ENCODE peak calls at places on chromosome X, in nine cellular contexts. Z, H, X, Q, I, L, M, S and V are unnamed samples.
A peak's percentile ranks its signal among the peaks of the same experiment; 100 is the strongest.

GRCh38 chrX:13272426-13272825 is 47.4 kb downstream of the ATXN3L start:
- DNase-seq in Z (no peak), H (no peak), X (no peak), Q (no peak), I (no peak), L (no peak), M (no peak), S (no peak), V (no peak)

GRCh38 chrX:109629310-109629709 is 4.3 kb upstream of the KCNE5 start:
- DNase-seq in Z (no peak), H (no peak), X (no peak), Q (peak; percentile 3), I (no peak), L (peak; percentile 36), M (no peak), S (no peak), V (no peak)

GRCh38 chrX:97628807-97629596 is 745.3 kb downstream of the RPA4 start:
- DNase-seq in Z (no peak), H (no peak), X (no peak), Q (no peak), I (no peak), L (no peak), M (no peak), S (no peak), V (no peak)

GRCh38 chrX:147485207-147485606 is 426.5 kb upstream of the FMR1 start:
- DNase-seq in Z (no peak), H (no peak), X (no peak), Q (no peak), I (no peak), L (no peak), M (no peak), S (no peak), V (no peak)

GRCh38 chrX:134622056-134622812 is 36.0 kb downstream of the PLAC1 start:
- DNase-seq in Z (no peak), H (peak; percentile 59), X (no peak), Q (peak; percentile 86), I (peak; percentile 39), L (no peak), M (peak; percentile 71), S (peak; percentile 47), V (peak; percentile 47)

GRCh38 chrX:7088968-7089615 is 58.4 kb upstream of the STS start:
- DNase-seq in Z (no peak), H (no peak), X (no peak), Q (no peak), I (no peak), L (no peak), M (no peak), S (no peak), V (no peak)

GRCh38 chrX:49001521-49002090 is 458 bp downstream of the GRIPAP1 start:
- DNase-seq in Z (peak; percentile 65), H (no peak), X (peak; percentile 8), Q (peak; percentile 58), I (peak; percentile 54), L (peak; percentile 65), M (no peak), S (no peak), V (peak; percentile 26)

GRCh38 chrX:112078606-112079005 is 4.0 kb downstream of the TRPC5 start:
- DNase-seq in Z (no peak), H (no peak), X (no peak), Q (no peak), I (no peak), L (no peak), M (no peak), S (no peak), V (no peak)

GRCh38 chrX:102892103-102892502 is 45.0 kb upstream of the RAB40AL start:
- DNase-seq in Z (no peak), H (no peak), X (no peak), Q (peak; percentile 8), I (no peak), L (no peak), M (no peak), S (no peak), V (no peak)

GRCh38 chrX:140762061-140762460 is 52.5 kb downstream of the LINC00632 start:
- DNase-seq in Z (peak; percentile 60), H (no peak), X (no peak), Q (peak; percentile 76), I (peak; percentile 21), L (peak; percentile 50), M (no peak), S (no peak), V (no peak)

GRCh38 chrX:97398030-97398551 is 514.4 kb downstream of the RPA4 start:
- DNase-seq in Z (no peak), H (peak; percentile 32), X (no peak), Q (peak; percentile 28), I (no peak), L (no peak), M (no peak), S (no peak), V (no peak)

GRCh38 chrX:136163694-136164093 is 16.4 kb downstream of the FHL1 start:
- DNase-seq in Z (no peak), H (no peak), X (no peak), Q (peak; percentile 40), I (no peak), L (no peak), M (no peak), S (no peak), V (no peak)

GRCh38 chrX:65581661-65582339 is 47.2 kb upstream of the LAS1L start:
- DNase-seq in Z (peak; percentile 66), H (peak; percentile 25), X (peak; percentile 31), Q (peak; percentile 68), I (peak; percentile 59), L (peak; percentile 57), M (no peak), S (no peak), V (peak; percentile 42)

GRCh38 chrX:32745323-32745722 is 466.0 kb downstream of the DMD start:
- DNase-seq in Z (no peak), H (no peak), X (no peak), Q (no peak), I (no peak), L (no peak), M (no peak), S (no peak), V (no peak)

GRCh38 chrX:149504226-149504914 is 736 bp downstream of the IDS start:
- DNase-seq in Z (no peak), H (peak; percentile 62), X (peak; percentile 38), Q (peak; percentile 9), I (peak; percentile 36), L (peak; percentile 67), M (no peak), S (no peak), V (no peak)

GRCh38 chrX:71616672-71617529 is 1.4 kb downstream of the CXCR3 start:
- DNase-seq in Z (no peak), H (no peak), X (no peak), Q (no peak), I (no peak), L (peak; percentile 32), M (no peak), S (no peak), V (no peak)

GRCh38 chrX:106931831-106932491 is 11.8 kb downstream of the CLDN2 start:
- DNase-seq in Z (no peak), H (no peak), X (no peak), Q (no peak), I (no peak), L (no peak), M (no peak), S (no peak), V (no peak)

GRCh38 chrX:123408856-123409737 is 225.0 kb downstream of the GRIA3 start:
- DNase-seq in Z (no peak), H (peak; percentile 64), X (no peak), Q (no peak), I (no peak), L (no peak), M (no peak), S (peak; percentile 63), V (no peak)

DNA sequence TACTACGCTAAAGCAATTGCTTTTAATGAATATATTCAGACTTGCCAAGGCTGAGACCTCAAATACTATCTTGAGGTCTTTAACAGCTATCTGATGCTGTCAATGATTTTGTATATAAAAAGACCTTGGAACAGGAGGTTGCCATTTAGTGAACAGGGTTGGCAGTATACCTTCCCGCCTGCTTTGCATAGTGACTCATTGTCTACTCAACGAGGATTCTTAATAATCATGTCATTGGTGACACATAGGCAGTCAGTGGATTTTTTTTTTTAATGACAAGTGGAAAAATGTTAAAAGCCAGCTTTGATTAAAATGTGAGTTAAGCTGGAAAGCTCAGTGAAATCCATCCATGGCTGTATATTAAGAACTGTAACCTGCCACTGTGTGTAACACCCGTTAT is 164.0 kb downstream of the ASMT start:
- DNase-seq in Z (no peak), H (no peak), X (no peak), Q (no peak), I (peak; percentile 33), L (no peak), M (no peak), S (no peak), V (no peak)
- H3K4me3 ChIP-seq in Z (no peak overlapping the region), H (no peak overlapping the region), X (no peak overlapping the region), Q (no peak overlapping the region), I (no peak overlapping the region), L (no peak overlapping the region), M (no peak overlapping the region), S (no peak overlapping the region), V (no peak overlapping the region)

GRCh38 chrX:69543572-69543971 is 39.4 kb downstream of the NALF2 start:
- DNase-seq in Z (no peak), H (no peak), X (no peak), Q (no peak), I (no peak), L (peak; percentile 39), M (no peak), S (no peak), V (no peak)

GRCh38 chrX:69541959-69542358 is 37.8 kb downstream of the NALF2 start:
- DNase-seq in Z (no peak), H (no peak), X (no peak), Q (no peak), I (no peak), L (no peak), M (no peak), S (no peak), V (no peak)

GRCh38 chrX:69539437-69539836 is 35.3 kb downstream of the NALF2 start:
- DNase-seq in Z (no peak), H (no peak), X (no peak), Q (no peak), I (no peak), L (no peak), M (no peak), S (no peak), V (no peak)

GRCh38 chrX:69535661-69536060 is 31.5 kb downstream of the NALF2 start:
- DNase-seq in Z (no peak), H (no peak), X (no peak), Q (no peak), I (no peak), L (no peak), M (no peak), S (no peak), V (no peak)

GRCh38 chrX:69538321-69538876 is 34.3 kb downstream of the NALF2 start:
- DNase-seq in Z (peak; percentile 81), H (peak; percentile 50), X (peak; percentile 52), Q (peak; percentile 47), I (peak; percentile 70), L (peak; percentile 44), M (no peak), S (no peak), V (no peak)
- TF ChIP-seq CTCF in Z (peak; percentile 58), H (peak; percentile 78), X (peak; percentile 40), Q (peak; percentile 57), I (peak; percentile 68), L (peak; percentile 54), M (peak; percentile 80), S (peak; percentile 78), V (peak; percentile 67)

GRCh38 chrX:15739886-15740285 is 1.8 kb downstream of the CA5B start:
- DNase-seq in Z (no peak), H (no peak), X (no peak), Q (peak; percentile 41), I (no peak), L (no peak), M (no peak), S (no peak), V (no peak)
- H3K4me3 ChIP-seq in Z (no peak overlapping the region), H (no peak overlapping the region), X (no peak overlapping the region), Q (no peak overlapping the region), I (no peak overlapping the region), L (no peak overlapping the region), M (no peak overlapping the region), S (no peak overlapping the region), V (no peak overlapping the region)

GRCh38 chrX:68041110-68041509 is 392.2 kb downstream of the OPHN1 start:
- DNase-seq in Z (no peak), H (no peak), X (no peak), Q (no peak), I (no peak), L (no peak), M (no peak), S (no peak), V (no peak)
- TF ChIP-seq CTCF in Z (no peak), H (no peak), X (no peak), Q (no peak), I (no peak), L (no peak), M (no peak), S (no peak), V (no peak)